ENCODE peak calls at places on chromosome 14, in seven cellular contexts. E is anterior cingulate cortex; H is endothelial cell; G is H1; N is GM12864; S is stimulated activated CD8-positive, alpha-beta memory T cell treated with anti-CD3 and anti-CD28 coated beads, Interleukin-4, amount 100 ng/mL, for 1 hour; F is activated CD4-positive, CD25-positive, alpha-beta regulatory T cell treated with anti-CD3 and anti-CD28 coated beads, Interleukin-2, amount 50 U/mL, for 16 hours. U is an unnamed sample.

GRCh38 chr14:40098468-40098867 is 666.2 kb upstream of the FBXO33 start:
- DNase-seq in E (no peak), H (no peak), G (no peak), N (no peak), S (no peak), F (no peak), U (no peak)

GRCh38 chr14:55580401-55581010 is 499 bp downstream of the KTN1 start:
- DNase-seq in E (peak; percentile 16), H (peak; percentile 58), G (no peak), N (no peak), S (peak; percentile 27), F (no peak), U (peak; percentile 32)

GRCh38 chr14:77612011-77612620 is 4.3 kb downstream of the SPTLC2 start:
- DNase-seq in E (no peak), H (no peak), G (no peak), N (no peak), S (no peak), F (no peak), U (no peak)

GRCh38 chr14:53401646-53402045 is 248.5 kb upstream of the DDHD1 start:
- DNase-seq in E (no peak), H (no peak), G (no peak), N (no peak), S (no peak), F (no peak), U (no peak)

GRCh38 chr14:54350196-54350595 is 46.6 kb upstream of the CDKN3 start:
- DNase-seq in E (no peak), H (no peak), G (no peak), N (no peak), S (no peak), F (no peak), U (no peak)

GRCh38 chr14:41605550-41606248 is 977 bp upstream of the LRFN5 start:
- DNase-seq in E (no peak), H (peak; percentile 53), G (no peak), N (no peak), S (no peak), F (no peak), U (no peak)

GRCh38 chr14:98162829-98163228 is 1109.2 kb downstream of the BCL11B start:
- DNase-seq in E (no peak), H (no peak), G (no peak), N (no peak), S (no peak), F (no peak), U (no peak)

GRCh38 chr14:37139710-37140109 is 32.7 kb downstream of the SLC25A21 start:
- DNase-seq in E (no peak), H (no peak), G (no peak), N (no peak), S (no peak), F (no peak), U (no peak)

GRCh38 chr14:33509927-33510535 is 440.8 kb downstream of the EGLN3 start:
- DNase-seq in E (no peak), H (no peak), G (no peak), N (no peak), S (no peak), F (no peak), U (no peak)

GRCh38 chr14:104392001-104392395 is 187.6 kb upstream of the C14orf180 start:
- DNase-seq in E (no peak), H (no peak), G (no peak), N (no peak), S (no peak), F (no peak), U (no peak)

GRCh38 chr14:96055065-96055752 is 16.0 kb downstream of the C14orf132 start:
- DNase-seq in E (no peak), H (no peak), G (no peak), N (no peak), S (no peak), F (no peak), U (no peak)

GRCh38 chr14:43168374-43168925 is 1338.6 kb downstream of the FSCB start:
- DNase-seq in E (no peak), H (no peak), G (no peak), N (no peak), S (no peak), F (no peak), U (no peak)

GRCh38 chr14:99273724-99274345 is 1.8 kb upstream of the BCL11B start:
- DNase-seq in E (no peak), H (no peak), G (no peak), N (no peak), S (no peak), F (no peak), U (no peak)

GRCh38 chr14:89801128-89801527 is 153.4 kb downstream of the EFCAB11 start:
- DNase-seq in E (no peak), H (no peak), G (no peak), N (no peak), S (no peak), F (no peak), U (no peak)

GRCh38 chr14:55899531-55899930 is 218.7 kb upstream of the PELI2 start:
- DNase-seq in E (no peak), H (no peak), G (no peak), N (no peak), S (no peak), F (no peak), U (no peak)

GRCh38 chr14:29851397-29851796 is 76.2 kb downstream of the PRKD1 start:
- DNase-seq in E (no peak), H (no peak), G (no peak), N (no peak), S (no peak), F (no peak), U (no peak)

GRCh38 chr14:67738740-67739504 is 37.2 kb downstream of the RDH12 start:
- DNase-seq in E (no peak), H (no peak), G (no peak), N (no peak), S (no peak), F (no peak), U (no peak)

GRCh38 chr14:93619176-93619793 is 169.0 kb downstream of the PRIMA1 start:
- DNase-seq in E (no peak), H (peak; percentile 46), G (no peak), N (peak; percentile 7), S (no peak), F (no peak), U (no peak)

GRCh38 chr14:74936151-74936550 is 13.1 kb upstream of the RPS6KL1 start:
- DNase-seq in E (no peak), H (no peak), G (no peak), N (no peak), S (no peak), F (no peak), U (no peak)

GRCh38 chr14:61203059-61203753 is 77.9 kb downstream of the TMEM30B start:
- DNase-seq in E (no peak), H (no peak), G (no peak), N (no peak), S (no peak), F (no peak), U (no peak)

GRCh38 chr14:61502459-61503093 is 181.2 kb downstream of the PRKCH start:
- DNase-seq in E (no peak), H (no peak), G (peak; percentile 53), N (no peak), S (no peak), F (no peak), U (no peak)

GRCh38 chr14:84477996-84478395 is 1051.9 kb upstream of the FLRT2 start:
- DNase-seq in E (no peak), H (no peak), G (no peak), N (no peak), S (no peak), F (no peak), U (no peak)

GRCh38 chr14:26833777-26834176 is 235.9 kb upstream of the NOVA1 start:
- DNase-seq in E (no peak), H (no peak), G (no peak), N (no peak), S (no peak), F (no peak), U (no peak)

GRCh38 chr14:59474172-59474571 is 9.0 kb upstream of the GPR135 start:
- DNase-seq in E (no peak), H (no peak), G (no peak), N (no peak), S (no peak), F (no peak), U (no peak)

GRCh38 chr14:68404652-68405183 is 388.1 kb downstream of the ZFP36L1 start:
- DNase-seq in E (no peak), H (no peak), G (no peak), N (no peak), S (no peak), F (no peak), U (no peak)

GRCh38 chr14:102516531-102517411 is 7.2 kb upstream of the ANKRD9 start:
- DNase-seq in E (peak; percentile 58), H (peak; percentile 84), G (no peak), N (no peak), S (no peak), F (peak; percentile 24), U (peak; percentile 30)

GRCh38 chr14:79515158-79515557 is 696.1 kb downstream of the DIO2 start:
- DNase-seq in E (no peak), H (no peak), G (no peak), N (no peak), S (no peak), F (no peak), U (no peak)

GRCh38 chr14:60102389-60102788 is 10.7 kb downstream of the PCNX4 start:
- DNase-seq in E (no peak), H (no peak), G (no peak), N (no peak), S (no peak), F (no peak), U (no peak)

GRCh38 chr14:82642425-82642824 is 1108.8 kb upstream of the SEL1L start:
- DNase-seq in E (no peak), H (no peak), G (peak; percentile 46), N (no peak), S (no peak), F (no peak), U (no peak)

GRCh38 chr14:76472199-76472723 is 96.3 kb downstream of the ESRRB start:
- DNase-seq in E (no peak), H (no peak), G (no peak), N (no peak), S (no peak), F (no peak), U (no peak)

GRCh38 chr14:72443991-72444431 is 449.9 kb downstream of the DPF3 start:
- DNase-seq in E (no peak), H (no peak), G (no peak), N (no peak), S (no peak), F (no peak), U (no peak)